ENCODE peak calls at places on chromosomes 3 and 15, in ten cellular contexts. P is AG08395, D is kidney glomerular epithelial cell, G is progenitor cell of endocrine pancreas, H is nephron progenitor cell, S is tibial artery, T is HS-5, W is substantia nigra, B is hippocampal formation, Q is mesendoderm. A is an unnamed sample.

GRCh38 chr15:71515375-71516186 is 294.8 kb upstream of the NR2E3 start:
- DNase-seq in P (no peak), D (no peak), G (no peak), H (peak), S (no peak), T (no peak), W (no peak), B (no peak), Q (no peak), A (no peak)

GRCh38 chr3:86969500-86970189 is 21.3 kb downstream of the VGLL3 start:
- DNase-seq in P (peak), D (no peak), G (no peak), H (peak), S (no peak), T (no peak), W (no peak), B (peak), Q (peak), A (peak)

GRCh38 chr15:74982183-74982582 is 13.2 kb upstream of the SCAMP5 start:
- DNase-seq in P (no peak), D (no peak), G (no peak), H (no peak), S (no peak), T (no peak), W (no peak), B (no peak), Q (no peak), A (no peak)

GRCh38 chr3:69998759-69999158 is 774 bp upstream of the SAMMSON start:
- DNase-seq in P (no peak), D (no peak), G (no peak), H (no peak), S (no peak), T (no peak), W (no peak), B (peak), Q (no peak), A (no peak)

GRCh38 chr3:53161345-53161819 is 373 bp downstream of the PRKCD start:
- DNase-seq in P (peak), D (no peak), G (no peak), H (no peak), S (no peak), T (no peak), W (no peak), B (no peak), Q (no peak), A (no peak)

GRCh38 chr15:56786966-56787365 is 53.7 kb upstream of the ZNF280D start:
- DNase-seq in P (peak), D (no peak), G (no peak), H (no peak), S (no peak), T (no peak), W (no peak), B (no peak), Q (no peak), A (no peak)

GRCh38 chr15:37789881-37790280 is 144.6 kb upstream of the TMCO5A start:
- DNase-seq in P (peak), D (peak), G (no peak), H (no peak), S (no peak), T (peak), W (no peak), B (no peak), Q (no peak), A (no peak)

GRCh38 chr3:98272126-98272525 is 8.1 kb downstream of the OR5H6 start:
- DNase-seq in P (no peak), D (no peak), G (no peak), H (no peak), S (no peak), T (no peak), W (no peak), B (no peak), Q (peak), A (no peak)

GRCh38 chr3:51934139-51934850 is 7.4 kb downstream of the RRP9 start:
- DNase-seq in P (no peak), D (no peak), G (no peak), H (no peak), S (no peak), T (no peak), W (no peak), B (no peak), Q (no peak), A (no peak)

GRCh38 chr15:44738340-44738984 is 2.1 kb downstream of the TRIM69 start:
- DNase-seq in P (peak), D (peak), G (no peak), H (no peak), S (no peak), T (peak), W (no peak), B (no peak), Q (peak), A (peak)

GRCh38 chr3:38227989-38228388 is 37.6 kb upstream of the SLC22A13 start:
- DNase-seq in P (peak), D (no peak), G (no peak), H (no peak), S (no peak), T (peak), W (no peak), B (no peak), Q (no peak), A (no peak)

GRCh38 chr3:116291141-116291540 is 154.1 kb downstream of the LSAMP start:
- DNase-seq in P (no peak), D (no peak), G (no peak), H (no peak), S (no peak), T (no peak), W (no peak), B (no peak), Q (no peak), A (no peak)

GRCh38 chr15:85800460-85801123 is 5.9 kb upstream of the KLHL25 start:
- DNase-seq in P (peak), D (peak), G (no peak), H (no peak), S (no peak), T (no peak), W (no peak), B (no peak), Q (peak), A (peak)

GRCh38 chr3:184156522-184156955 is 1.4 kb downstream of the DVL3 start:
- DNase-seq in P (peak), D (peak), G (peak), H (peak), S (no peak), T (no peak), W (no peak), B (peak), Q (peak), A (no peak)

GRCh38 chr15:42155546-42156265 is 730 bp downstream of the PLA2G4F start:
- DNase-seq in P (no peak), D (no peak), G (no peak), H (no peak), S (no peak), T (no peak), W (no peak), B (no peak), Q (peak), A (no peak)

GRCh38 chr3:37174532-37175126 is at the start of gene LRRFIP2:
- DNase-seq in P (peak), D (peak), G (no peak), H (no peak), S (no peak), T (peak), W (no peak), B (no peak), Q (no peak), A (no peak)

GRCh38 chr15:38354321-38354929 is 99.5 kb upstream of the FAM98B start:
- DNase-seq in P (peak), D (peak), G (peak), H (peak), S (peak), T (peak), W (no peak), B (peak), Q (peak), A (peak)

GRCh38 chr3:143600762-143601161 is 247.5 kb downstream of the SLC9A9 start:
- DNase-seq in P (no peak), D (no peak), G (no peak), H (no peak), S (no peak), T (no peak), W (no peak), B (no peak), Q (no peak), A (no peak)

GRCh38 chr3:157533298-157533870 is 30.2 kb upstream of the VEPH1 start:
- DNase-seq in P (peak), D (peak), G (no peak), H (no peak), S (no peak), T (peak), W (no peak), B (no peak), Q (no peak), A (no peak)

GRCh38 chr3:87634426-87634825 is 358.0 kb upstream of the POU1F1 start:
- DNase-seq in P (no peak), D (no peak), G (no peak), H (no peak), S (no peak), T (no peak), W (no peak), B (no peak), Q (no peak), A (no peak)

GRCh38 chr3:32794487-32795308 is 23.1 kb upstream of the TRIM71 start:
- DNase-seq in P (no peak), D (no peak), G (no peak), H (no peak), S (no peak), T (no peak), W (no peak), B (no peak), Q (peak), A (peak)

GRCh38 chr3:135238201-135238600 is 443.1 kb downstream of the EPHB1 start:
- DNase-seq in P (no peak), D (no peak), G (no peak), H (no peak), S (no peak), T (no peak), W (no peak), B (no peak), Q (no peak), A (no peak)

GRCh38 chr15:99486371-99487336 is 79.1 kb upstream of the MEF2A start:
- DNase-seq in P (peak), D (peak), G (no peak), H (peak), S (peak), T (no peak), W (no peak), B (peak), Q (peak), A (peak)

GRCh38 chr3:173624086-173624485 is 226.5 kb downstream of the NLGN1 start:
- DNase-seq in P (no peak), D (peak), G (no peak), H (no peak), S (no peak), T (no peak), W (no peak), B (no peak), Q (no peak), A (no peak)

GRCh38 chr3:134618473-134618860 is 32.4 kb downstream of the KY start:
- DNase-seq in P (no peak), D (no peak), G (no peak), H (no peak), S (no peak), T (no peak), W (no peak), B (peak), Q (no peak), A (no peak)

GRCh38 chr3:120438971-120439370 is 11.8 kb downstream of the FSTL1 start:
- DNase-seq in P (no peak), D (peak), G (no peak), H (no peak), S (peak), T (no peak), W (no peak), B (no peak), Q (no peak), A (no peak)

GRCh38 chr3:111605493-111605892 is 10.3 kb upstream of the ZBED2 start:
- DNase-seq in P (no peak), D (no peak), G (no peak), H (no peak), S (no peak), T (no peak), W (no peak), B (no peak), Q (no peak), A (no peak)

GRCh38 chr3:16338999-16339398 is 74.0 kb downstream of the OXNAD1 start:
- DNase-seq in P (peak), D (peak), G (no peak), H (no peak), S (peak), T (peak), W (no peak), B (no peak), Q (peak), A (no peak)

GRCh38 chr15:28117591-28117990 is 18.5 kb upstream of the OCA2 start:
- DNase-seq in P (no peak), D (no peak), G (no peak), H (no peak), S (no peak), T (no peak), W (no peak), B (no peak), Q (no peak), A (no peak)

GRCh38 chr15:32694222-32694983 is 23.4 kb upstream of the GREM1 start:
- DNase-seq in P (no peak), D (no peak), G (no peak), H (no peak), S (no peak), T (no peak), W (no peak), B (no peak), Q (no peak), A (no peak)

GRCh38 chr15:64182859-64183258 is 20.0 kb upstream of the PPIB start:
- DNase-seq in P (no peak), D (no peak), G (no peak), H (no peak), S (no peak), T (no peak), W (no peak), B (no peak), Q (no peak), A (no peak)

A was measured in HuH-7.5.